ENCODE peak calls at places on chromosome 4, in five cellular contexts. One of them, this sample, is unnamed.

GRCh38 chr4:182748949-182749348 is 168.2 kb downstream of the DCTD start:
- DNase-seq in foreskin fibroblast: peak; percentile 10
- DNase-seq in brain microvascular endothelial cell: no peak
- DNase-seq in epithelial cell of esophagus: peak; percentile 58
- DNase-seq in PC-3: peak; percentile 67
- DNase-seq in this sample: no peak

GRCh38 chr4:166527500-166527899 is 654.5 kb downstream of the TLL1 start:
- DNase-seq in foreskin fibroblast: peak; percentile 45
- DNase-seq in brain microvascular endothelial cell: peak; percentile 34
- DNase-seq in epithelial cell of esophagus: no peak
- DNase-seq in PC-3: peak; percentile 39
- DNase-seq in this sample: peak; percentile 90

GRCh38 chr4:188960411-188961093 is 821.3 kb downstream of the TRIML1 start:
- DNase-seq in foreskin fibroblast: peak; percentile 57
- DNase-seq in brain microvascular endothelial cell: peak; percentile 20
- DNase-seq in epithelial cell of esophagus: no peak
- DNase-seq in PC-3: no peak
- DNase-seq in this sample: no peak

GRCh38 chr4:3217771-3218170 is 31.2 kb upstream of the MSANTD1 start:
- DNase-seq in foreskin fibroblast: no peak
- DNase-seq in brain microvascular endothelial cell: no peak
- DNase-seq in epithelial cell of esophagus: no peak
- DNase-seq in PC-3: no peak
- DNase-seq in this sample: no peak

GRCh38 chr4:48986654-48987164 is 634 bp downstream of the CWH43 start:
- DNase-seq in foreskin fibroblast: no peak
- DNase-seq in brain microvascular endothelial cell: no peak
- DNase-seq in epithelial cell of esophagus: no peak
- DNase-seq in PC-3: peak; percentile 27
- DNase-seq in this sample: no peak

GRCh38 chr4:107780665-107781064 is 44.1 kb upstream of the SGMS2 start:
- DNase-seq in foreskin fibroblast: no peak
- DNase-seq in brain microvascular endothelial cell: no peak
- DNase-seq in epithelial cell of esophagus: no peak
- DNase-seq in PC-3: no peak
- DNase-seq in this sample: no peak

GRCh38 chr4:92303621-92304027 is at the start of gene GRID2:
- DNase-seq in foreskin fibroblast: peak; percentile 1
- DNase-seq in brain microvascular endothelial cell: no peak
- DNase-seq in epithelial cell of esophagus: peak; percentile 33
- DNase-seq in PC-3: peak; percentile 44
- DNase-seq in this sample: no peak

GRCh38 chr4:5710065-5710961 is 688 bp upstream of the EVC start:
- DNase-seq in foreskin fibroblast: no peak
- DNase-seq in brain microvascular endothelial cell: peak; percentile 14
- DNase-seq in epithelial cell of esophagus: peak; percentile 19
- DNase-seq in PC-3: peak; percentile 20
- DNase-seq in this sample: no peak

GRCh38 chr4:189021831-189022230 is 882.6 kb downstream of the TRIML1 start:
- DNase-seq in foreskin fibroblast: peak; percentile 1
- DNase-seq in brain microvascular endothelial cell: peak; percentile 45
- DNase-seq in epithelial cell of esophagus: no peak
- DNase-seq in PC-3: peak; percentile 22
- DNase-seq in this sample: no peak

GRCh38 chr4:123701046-123701445 is 304.5 kb downstream of the SPRY1 start:
- DNase-seq in foreskin fibroblast: peak; percentile 8
- DNase-seq in brain microvascular endothelial cell: no peak
- DNase-seq in epithelial cell of esophagus: no peak
- DNase-seq in PC-3: no peak
- DNase-seq in this sample: no peak

GRCh38 chr4:173519130-173520101 is 10.6 kb downstream of the HAND2 start:
- DNase-seq in foreskin fibroblast: no peak
- DNase-seq in brain microvascular endothelial cell: no peak
- DNase-seq in epithelial cell of esophagus: no peak
- DNase-seq in PC-3: no peak
- DNase-seq in this sample: no peak

GRCh38 chr4:102715057-102715456 is 45.7 kb downstream of the MANBA start:
- DNase-seq in foreskin fibroblast: no peak
- DNase-seq in brain microvascular endothelial cell: peak; percentile 13
- DNase-seq in epithelial cell of esophagus: no peak
- DNase-seq in PC-3: peak; percentile 12
- DNase-seq in this sample: no peak

GRCh38 chr4:131085009-131085408 is 1989.1 kb downstream of the C4orf33 start:
- DNase-seq in foreskin fibroblast: no peak
- DNase-seq in brain microvascular endothelial cell: no peak
- DNase-seq in epithelial cell of esophagus: no peak
- DNase-seq in PC-3: no peak
- DNase-seq in this sample: no peak

GRCh38 chr4:3135155-3136011 is 60.9 kb downstream of the HTT start:
- DNase-seq in foreskin fibroblast: no peak
- DNase-seq in brain microvascular endothelial cell: no peak
- DNase-seq in epithelial cell of esophagus: no peak
- DNase-seq in PC-3: no peak
- DNase-seq in this sample: no peak

GRCh38 chr4:168751263-168752225 is 254.7 kb downstream of the PALLD start:
- DNase-seq in foreskin fibroblast: peak; percentile 70
- DNase-seq in brain microvascular endothelial cell: peak; percentile 66
- DNase-seq in epithelial cell of esophagus: peak; percentile 36
- DNase-seq in PC-3: no peak
- DNase-seq in this sample: no peak

GRCh38 chr4:8267077-8267476 is 2.5 kb upstream of the HTRA3 start:
- DNase-seq in foreskin fibroblast: no peak
- DNase-seq in brain microvascular endothelial cell: no peak
- DNase-seq in epithelial cell of esophagus: peak; percentile 75
- DNase-seq in PC-3: peak; percentile 68
- DNase-seq in this sample: no peak

GRCh38 chr4:71126719-71127118 is 133.3 kb downstream of the DCK start:
- DNase-seq in foreskin fibroblast: peak; percentile 55
- DNase-seq in brain microvascular endothelial cell: peak; percentile 94
- DNase-seq in epithelial cell of esophagus: peak; percentile 85
- DNase-seq in PC-3: peak; percentile 98
- DNase-seq in this sample: peak; percentile 94

GRCh38 chr4:1082215-1083182 is 30.9 kb downstream of the RNF212 start:
- DNase-seq in foreskin fibroblast: peak; percentile 80
- DNase-seq in brain microvascular endothelial cell: peak; percentile 44
- DNase-seq in epithelial cell of esophagus: peak; percentile 97
- DNase-seq in PC-3: peak; percentile 92
- DNase-seq in this sample: peak; percentile 24

GRCh38 chr4:96150501-96150900 is 310.6 kb downstream of the PDHA2 start:
- DNase-seq in foreskin fibroblast: no peak
- DNase-seq in brain microvascular endothelial cell: no peak
- DNase-seq in epithelial cell of esophagus: no peak
- DNase-seq in PC-3: no peak
- DNase-seq in this sample: no peak

GRCh38 chr4:186708554-186708953 is 15.1 kb downstream of the FAT1 start:
- DNase-seq in foreskin fibroblast: no peak
- DNase-seq in brain microvascular endothelial cell: no peak
- DNase-seq in epithelial cell of esophagus: no peak
- DNase-seq in PC-3: no peak
- DNase-seq in this sample: no peak

GRCh38 chr4:110265001-110265400 is 66.6 kb upstream of the ELOVL6 start:
- DNase-seq in foreskin fibroblast: no peak
- DNase-seq in brain microvascular endothelial cell: no peak
- DNase-seq in epithelial cell of esophagus: no peak
- DNase-seq in PC-3: no peak
- DNase-seq in this sample: no peak

GRCh38 chr4:57156242-57156990 is 46.2 kb upstream of the IGFBP7 start:
- DNase-seq in foreskin fibroblast: no peak
- DNase-seq in brain microvascular endothelial cell: no peak
- DNase-seq in epithelial cell of esophagus: peak; percentile 86
- DNase-seq in PC-3: peak; percentile 77
- DNase-seq in this sample: no peak

GRCh38 chr4:119040711-119041185 is 94.9 kb upstream of the MYOZ2 start:
- DNase-seq in foreskin fibroblast: peak; percentile 76
- DNase-seq in brain microvascular endothelial cell: peak; percentile 80
- DNase-seq in epithelial cell of esophagus: peak; percentile 70
- DNase-seq in PC-3: peak; percentile 21
- DNase-seq in this sample: peak; percentile 66

GRCh38 chr4:146095091-146095690 is 80.3 kb upstream of the LSM6 start:
- DNase-seq in foreskin fibroblast: peak; percentile 37
- DNase-seq in brain microvascular endothelial cell: peak; percentile 59
- DNase-seq in epithelial cell of esophagus: peak; percentile 78
- DNase-seq in PC-3: peak; percentile 84
- DNase-seq in this sample: peak; percentile 55

GRCh38 chr4:70688795-70689231 is 481 bp downstream of the UTP3 start:
- DNase-seq in foreskin fibroblast: no peak
- DNase-seq in brain microvascular endothelial cell: no peak
- DNase-seq in epithelial cell of esophagus: peak; percentile 21
- DNase-seq in PC-3: no peak
- DNase-seq in this sample: no peak

GRCh38 chr4:111988514-111988913 is 156.7 kb upstream of the FAM241A start:
- DNase-seq in foreskin fibroblast: no peak
- DNase-seq in brain microvascular endothelial cell: no peak
- DNase-seq in epithelial cell of esophagus: peak; percentile 52
- DNase-seq in PC-3: no peak
- DNase-seq in this sample: no peak

GRCh38 chr4:156971168-156971601 is 414 bp downstream of the PDGFC start:
- DNase-seq in foreskin fibroblast: no peak
- DNase-seq in brain microvascular endothelial cell: no peak
- DNase-seq in epithelial cell of esophagus: no peak
- DNase-seq in PC-3: no peak
- DNase-seq in this sample: no peak

GRCh38 chr4:156974264-156974663 is 2.7 kb upstream of the PDGFC start:
- DNase-seq in foreskin fibroblast: peak; percentile 43
- DNase-seq in brain microvascular endothelial cell: peak; percentile 65
- DNase-seq in epithelial cell of esophagus: no peak
- DNase-seq in PC-3: no peak
- DNase-seq in this sample: peak; percentile 88

GRCh38 chr4:156972370-156972980 is 876 bp upstream of the PDGFC start:
- DNase-seq in foreskin fibroblast: no peak
- DNase-seq in brain microvascular endothelial cell: no peak
- DNase-seq in epithelial cell of esophagus: peak; percentile 25
- DNase-seq in PC-3: no peak
- DNase-seq in this sample: no peak

GRCh38 chr4:156970501-156971167 is 965 bp downstream of the PDGFC start:
- DNase-seq in foreskin fibroblast: peak; percentile 61
- DNase-seq in brain microvascular endothelial cell: no peak
- DNase-seq in epithelial cell of esophagus: peak; percentile 80
- DNase-seq in PC-3: peak; percentile 56
- DNase-seq in this sample: no peak

GRCh38 chr4:156971623-156972369 is at the start of gene PDGFC:
- DNase-seq in foreskin fibroblast: peak; percentile 85
- DNase-seq in brain microvascular endothelial cell: peak; percentile 65
- DNase-seq in epithelial cell of esophagus: peak; percentile 52
- DNase-seq in PC-3: peak; percentile 68
- DNase-seq in this sample: no peak
- TF ChIP-seq CTCF in foreskin fibroblast: peak; percentile 30
- TF ChIP-seq CTCF in brain microvascular endothelial cell: peak; percentile 45
- TF ChIP-seq CTCF in epithelial cell of esophagus: peak; percentile 37
- TF ChIP-seq CTCF in PC-3: peak; percentile 34
- TF ChIP-seq CTCF in this sample: peak; percentile 42

DNA sequence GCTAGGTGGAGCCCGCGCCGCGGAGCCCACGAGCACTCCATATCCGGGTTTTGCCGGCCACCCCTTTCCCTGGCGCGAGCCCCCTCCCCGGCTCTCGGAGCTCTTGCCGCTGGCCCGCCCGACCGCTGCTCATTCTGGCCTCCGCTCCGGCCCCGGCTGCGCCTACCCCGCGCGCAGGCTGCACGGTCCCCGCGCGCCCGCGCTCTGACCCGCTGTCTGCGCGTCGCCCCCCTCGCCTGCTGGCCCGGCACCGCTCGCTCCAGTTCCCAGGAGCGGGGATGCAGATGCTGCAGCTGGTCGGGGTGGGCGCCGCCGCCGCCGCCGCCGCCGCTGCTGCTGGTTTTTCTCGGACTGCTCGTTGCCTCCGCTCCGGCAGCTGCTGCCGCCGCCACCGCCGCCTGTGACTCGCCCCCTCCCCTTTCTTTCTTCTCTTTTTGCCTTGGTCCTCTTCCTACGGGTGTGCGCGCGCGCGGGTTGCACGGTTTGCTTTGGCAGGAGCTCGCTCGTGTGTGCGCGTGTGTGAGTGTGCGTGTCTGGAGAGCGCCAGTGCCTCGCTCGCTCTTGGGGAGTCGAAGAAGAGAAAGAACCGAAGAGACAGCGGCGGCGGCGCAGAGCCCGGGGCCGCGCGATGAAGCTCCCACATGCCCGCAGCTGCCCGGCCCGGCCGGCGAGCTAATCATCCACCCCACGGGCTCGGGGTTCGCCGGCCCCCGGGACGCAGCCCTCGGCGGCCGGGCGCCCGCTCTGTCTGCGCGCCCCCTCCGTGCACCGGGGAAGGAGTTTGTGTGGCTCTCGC is at the start of gene ADGRL3:
- DNase-seq in foreskin fibroblast: no peak
- DNase-seq in brain microvascular endothelial cell: no peak
- DNase-seq in epithelial cell of esophagus: peak; percentile 42
- DNase-seq in PC-3: no peak
- DNase-seq in this sample: no peak
- H3K4me3 ChIP-seq in foreskin fibroblast: peak within 1 kb of the TSS; percentile 19
- H3K4me3 ChIP-seq in brain microvascular endothelial cell: peak within 1 kb of the TSS; percentile 66
- H3K4me3 ChIP-seq in epithelial cell of esophagus: peak within 1 kb of the TSS; percentile 61
- H3K4me3 ChIP-seq in PC-3: peak within 1 kb of the TSS; percentile 65
- H3K4me3 ChIP-seq in this sample: peak within 1 kb of the TSS; percentile 76

GRCh38 chr4:139783761-139784484 is 118.3 kb downstream of the MGST2 start:
- DNase-seq in foreskin fibroblast: no peak
- DNase-seq in brain microvascular endothelial cell: no peak
- DNase-seq in epithelial cell of esophagus: no peak
- DNase-seq in PC-3: no peak
- DNase-seq in this sample: no peak

GRCh38 chr4:139782926-139783542 is 117.4 kb downstream of the MGST2 start:
- DNase-seq in foreskin fibroblast: no peak
- DNase-seq in brain microvascular endothelial cell: no peak
- DNase-seq in epithelial cell of esophagus: no peak
- DNase-seq in PC-3: no peak
- DNase-seq in this sample: no peak

GRCh38 chr4:139777757-139778156 is 112.1 kb downstream of the MGST2 start:
- DNase-seq in foreskin fibroblast: no peak
- DNase-seq in brain microvascular endothelial cell: no peak
- DNase-seq in epithelial cell of esophagus: no peak
- DNase-seq in PC-3: no peak
- DNase-seq in this sample: no peak

GRCh38 chr4:139776235-139776634 is 110.6 kb downstream of the MGST2 start:
- DNase-seq in foreskin fibroblast: no peak
- DNase-seq in brain microvascular endothelial cell: no peak
- DNase-seq in epithelial cell of esophagus: no peak
- DNase-seq in PC-3: no peak
- DNase-seq in this sample: no peak

DNA sequence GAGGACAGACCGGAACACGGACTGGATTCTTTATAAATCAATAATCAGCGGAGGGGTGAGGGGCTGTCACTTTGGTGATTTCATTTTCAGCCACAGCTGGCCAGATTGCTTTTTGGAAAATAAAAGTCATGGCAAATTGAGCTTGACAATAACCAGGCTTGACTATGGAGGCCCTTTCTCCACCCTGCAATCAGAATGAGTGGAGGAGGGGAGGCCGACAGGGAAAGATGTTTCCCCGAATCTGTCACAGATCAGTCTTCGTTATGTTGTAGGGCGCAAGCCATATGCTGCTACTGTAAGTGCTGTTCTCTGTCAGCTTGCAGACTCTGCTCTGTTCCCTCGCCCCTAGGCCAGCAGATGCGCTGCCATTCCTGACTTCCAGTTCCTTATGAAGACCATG is 114.0 kb downstream of the MGST2 start:
- DNase-seq in foreskin fibroblast: no peak
- DNase-seq in brain microvascular endothelial cell: no peak
- DNase-seq in epithelial cell of esophagus: no peak
- DNase-seq in PC-3: no peak
- DNase-seq in this sample: no peak
- TF ChIP-seq CTCF in foreskin fibroblast: no peak
- TF ChIP-seq CTCF in brain microvascular endothelial cell: no peak
- TF ChIP-seq CTCF in epithelial cell of esophagus: no peak
- TF ChIP-seq CTCF in PC-3: no peak
- TF ChIP-seq CTCF in this sample: no peak

GRCh38 chr4:185623444-185624247 is 88.3 kb upstream of the PDLIM3 start:
- DNase-seq in foreskin fibroblast: no peak
- DNase-seq in brain microvascular endothelial cell: no peak
- DNase-seq in epithelial cell of esophagus: no peak
- DNase-seq in PC-3: no peak
- DNase-seq in this sample: no peak
- H3K4me3 ChIP-seq in foreskin fibroblast: no peak overlapping the region
- H3K4me3 ChIP-seq in brain microvascular endothelial cell: no peak overlapping the region
- H3K4me3 ChIP-seq in epithelial cell of esophagus: no peak overlapping the region
- H3K4me3 ChIP-seq in PC-3: no peak overlapping the region
- H3K4me3 ChIP-seq in this sample: no peak overlapping the region